ENCODE peak calls at places on chromosomes 16 and 17, in eight cellular contexts. One of them, this sample, is unnamed.

GRCh38 chr17:77437017-77437416 is 296.2 kb downstream of the SEC14L1 start:
- DNase-seq in GM23338: no peak
- DNase-seq in activated B cell treated with CpG ODN at 0.5 μM for 24 hours: no peak
- DNase-seq in HFFc6: no peak
- DNase-seq in A549: no peak
- DNase-seq in body of pancreas: no peak
- DNase-seq in endodermal cell: no peak
- DNase-seq in keratinocyte: no peak
- DNase-seq in this sample: no peak

GRCh38 chr16:9141813-9142212 is 50.4 kb downstream of the HAPSTR1 start:
- DNase-seq in GM23338: no peak
- DNase-seq in activated B cell treated with CpG ODN at 0.5 μM for 24 hours: no peak
- DNase-seq in HFFc6: no peak
- DNase-seq in A549: no peak
- DNase-seq in body of pancreas: no peak
- DNase-seq in endodermal cell: peak
- DNase-seq in keratinocyte: no peak
- DNase-seq in this sample: no peak

GRCh38 chr16:63473710-63474109 is 1437.5 kb upstream of the CDH8 start:
- DNase-seq in GM23338: no peak
- DNase-seq in activated B cell treated with CpG ODN at 0.5 μM for 24 hours: no peak
- DNase-seq in HFFc6: no peak
- DNase-seq in A549: no peak
- DNase-seq in body of pancreas: no peak
- DNase-seq in endodermal cell: no peak
- DNase-seq in keratinocyte: no peak
- DNase-seq in this sample: no peak

GRCh38 chr17:57551321-57552079 is 193.6 kb downstream of the CCDC182 start:
- DNase-seq in GM23338: no peak
- DNase-seq in activated B cell treated with CpG ODN at 0.5 μM for 24 hours: peak
- DNase-seq in HFFc6: no peak
- DNase-seq in A549: no peak
- DNase-seq in body of pancreas: no peak
- DNase-seq in endodermal cell: peak
- DNase-seq in keratinocyte: no peak
- DNase-seq in this sample: no peak

GRCh38 chr17:69551212-69552010 is 136.9 kb downstream of the MAP2K6 start:
- DNase-seq in GM23338: no peak
- DNase-seq in activated B cell treated with CpG ODN at 0.5 μM for 24 hours: no peak
- DNase-seq in HFFc6: no peak
- DNase-seq in A549: no peak
- DNase-seq in body of pancreas: no peak
- DNase-seq in endodermal cell: no peak
- DNase-seq in keratinocyte: no peak
- DNase-seq in this sample: no peak

GRCh38 chr16:317583-317982 is 34.6 kb downstream of the PDIA2 start:
- DNase-seq in GM23338: no peak
- DNase-seq in activated B cell treated with CpG ODN at 0.5 μM for 24 hours: no peak
- DNase-seq in HFFc6: no peak
- DNase-seq in A549: no peak
- DNase-seq in body of pancreas: no peak
- DNase-seq in endodermal cell: no peak
- DNase-seq in keratinocyte: no peak
- DNase-seq in this sample: no peak

GRCh38 chr17:70527364-70527888 is 358.1 kb downstream of the KCNJ2 start:
- DNase-seq in GM23338: no peak
- DNase-seq in activated B cell treated with CpG ODN at 0.5 μM for 24 hours: no peak
- DNase-seq in HFFc6: no peak
- DNase-seq in A549: no peak
- DNase-seq in body of pancreas: no peak
- DNase-seq in endodermal cell: no peak
- DNase-seq in keratinocyte: no peak
- DNase-seq in this sample: no peak

GRCh38 chr17:75610103-75610984 is 22.7 kb downstream of the MYO15B start:
- DNase-seq in GM23338: no peak
- DNase-seq in activated B cell treated with CpG ODN at 0.5 μM for 24 hours: no peak
- DNase-seq in HFFc6: no peak
- DNase-seq in A549: peak
- DNase-seq in body of pancreas: no peak
- DNase-seq in endodermal cell: no peak
- DNase-seq in keratinocyte: no peak
- DNase-seq in this sample: no peak

GRCh38 chr17:27333410-27333980 is 39.6 kb downstream of the WSB1 start:
- DNase-seq in GM23338: no peak
- DNase-seq in activated B cell treated with CpG ODN at 0.5 μM for 24 hours: no peak
- DNase-seq in HFFc6: no peak
- DNase-seq in A549: no peak
- DNase-seq in body of pancreas: peak
- DNase-seq in endodermal cell: no peak
- DNase-seq in keratinocyte: no peak
- DNase-seq in this sample: no peak

GRCh38 chr17:62791235-62792121 is 16.6 kb downstream of the MARCHF10 start:
- DNase-seq in GM23338: no peak
- DNase-seq in activated B cell treated with CpG ODN at 0.5 μM for 24 hours: no peak
- DNase-seq in HFFc6: peak
- DNase-seq in A549: peak
- DNase-seq in body of pancreas: no peak
- DNase-seq in endodermal cell: peak
- DNase-seq in keratinocyte: no peak
- DNase-seq in this sample: no peak

GRCh38 chr17:79835953-79836951 is 3.0 kb downstream of the CBX4 start:
- DNase-seq in GM23338: peak
- DNase-seq in activated B cell treated with CpG ODN at 0.5 μM for 24 hours: no peak
- DNase-seq in HFFc6: no peak
- DNase-seq in A549: no peak
- DNase-seq in body of pancreas: peak
- DNase-seq in endodermal cell: peak
- DNase-seq in keratinocyte: no peak
- DNase-seq in this sample: peak

GRCh38 chr16:83779881-83780280 is 27.9 kb upstream of the HSBP1 start:
- DNase-seq in GM23338: no peak
- DNase-seq in activated B cell treated with CpG ODN at 0.5 μM for 24 hours: no peak
- DNase-seq in HFFc6: no peak
- DNase-seq in A549: no peak
- DNase-seq in body of pancreas: no peak
- DNase-seq in endodermal cell: no peak
- DNase-seq in keratinocyte: no peak
- DNase-seq in this sample: no peak

GRCh38 chr17:7403043-7403901 is 625 bp downstream of the TMEM256 start:
- DNase-seq in GM23338: peak
- DNase-seq in activated B cell treated with CpG ODN at 0.5 μM for 24 hours: no peak
- DNase-seq in HFFc6: no peak
- DNase-seq in A549: peak
- DNase-seq in body of pancreas: peak
- DNase-seq in endodermal cell: no peak
- DNase-seq in keratinocyte: no peak
- DNase-seq in this sample: no peak

GRCh38 chr17:76529224-76529642 is 8.3 kb downstream of the CYGB start:
- DNase-seq in GM23338: no peak
- DNase-seq in activated B cell treated with CpG ODN at 0.5 μM for 24 hours: no peak
- DNase-seq in HFFc6: peak
- DNase-seq in A549: no peak
- DNase-seq in body of pancreas: no peak
- DNase-seq in endodermal cell: no peak
- DNase-seq in keratinocyte: no peak
- DNase-seq in this sample: peak

GRCh38 chr16:85010446-85010930 is 847 bp downstream of the ZDHHC7 start:
- DNase-seq in GM23338: no peak
- DNase-seq in activated B cell treated with CpG ODN at 0.5 μM for 24 hours: no peak
- DNase-seq in HFFc6: no peak
- DNase-seq in A549: no peak
- DNase-seq in body of pancreas: no peak
- DNase-seq in endodermal cell: no peak
- DNase-seq in keratinocyte: no peak
- DNase-seq in this sample: no peak

GRCh38 chr16:85014311-85014710 is 3.0 kb upstream of the ZDHHC7 start:
- DNase-seq in GM23338: no peak
- DNase-seq in activated B cell treated with CpG ODN at 0.5 μM for 24 hours: no peak
- DNase-seq in HFFc6: no peak
- DNase-seq in A549: no peak
- DNase-seq in body of pancreas: no peak
- DNase-seq in endodermal cell: no peak
- DNase-seq in keratinocyte: no peak
- DNase-seq in this sample: no peak

GRCh38 chr16:85008267-85008666 is 3.1 kb downstream of the ZDHHC7 start:
- DNase-seq in GM23338: no peak
- DNase-seq in activated B cell treated with CpG ODN at 0.5 μM for 24 hours: no peak
- DNase-seq in HFFc6: no peak
- DNase-seq in A549: no peak
- DNase-seq in body of pancreas: no peak
- DNase-seq in endodermal cell: no peak
- DNase-seq in keratinocyte: no peak
- DNase-seq in this sample: no peak

GRCh38 chr16:85011846-85012284 is 530 bp upstream of the ZDHHC7 start:
- DNase-seq in GM23338: no peak
- DNase-seq in activated B cell treated with CpG ODN at 0.5 μM for 24 hours: no peak
- DNase-seq in HFFc6: no peak
- DNase-seq in A549: no peak
- DNase-seq in body of pancreas: no peak
- DNase-seq in endodermal cell: no peak
- DNase-seq in keratinocyte: no peak
- DNase-seq in this sample: no peak

GRCh38 chr16:85010931-85011845 is at the start of gene ZDHHC7:
- DNase-seq in GM23338: peak
- DNase-seq in activated B cell treated with CpG ODN at 0.5 μM for 24 hours: peak
- DNase-seq in HFFc6: peak
- DNase-seq in A549: peak
- DNase-seq in body of pancreas: peak
- DNase-seq in endodermal cell: peak
- DNase-seq in keratinocyte: no peak
- DNase-seq in this sample: peak
- TF ChIP-seq CTCF in GM23338: no peak
- TF ChIP-seq CTCF in activated B cell treated with CpG ODN at 0.5 μM for 24 hours: no peak
- TF ChIP-seq CTCF in HFFc6: no peak
- TF ChIP-seq CTCF in A549: no peak
- TF ChIP-seq CTCF in body of pancreas: peak
- TF ChIP-seq CTCF in endodermal cell: peak
- TF ChIP-seq CTCF in keratinocyte: peak
- TF ChIP-seq CTCF in this sample: no peak

DNA sequence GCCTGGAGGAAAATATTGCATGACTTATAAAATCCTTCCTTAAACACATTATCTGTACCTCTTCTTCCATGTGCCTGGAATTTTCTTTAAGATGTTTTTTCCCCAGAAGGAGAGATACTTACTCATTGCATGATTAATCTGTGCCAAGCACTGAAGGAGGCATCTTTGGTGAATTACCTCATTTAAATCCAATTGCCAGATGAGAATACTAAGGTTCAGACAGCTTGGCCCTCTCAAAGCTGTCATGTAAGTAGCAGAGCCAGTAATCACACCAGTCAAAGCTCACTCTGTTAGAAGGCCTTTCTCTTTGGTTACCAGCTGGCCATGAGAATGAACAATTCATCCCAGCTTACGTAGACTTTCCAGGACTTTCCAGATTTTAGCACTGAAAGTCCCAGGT is 119.7 kb downstream of the COPRS start:
- DNase-seq in GM23338: no peak
- DNase-seq in activated B cell treated with CpG ODN at 0.5 μM for 24 hours: no peak
- DNase-seq in HFFc6: peak
- DNase-seq in A549: no peak
- DNase-seq in body of pancreas: no peak
- DNase-seq in endodermal cell: no peak
- DNase-seq in keratinocyte: no peak
- DNase-seq in this sample: no peak
- TF ChIP-seq CTCF in GM23338: no peak
- TF ChIP-seq CTCF in activated B cell treated with CpG ODN at 0.5 μM for 24 hours: no peak
- TF ChIP-seq CTCF in HFFc6: no peak
- TF ChIP-seq CTCF in A549: no peak
- TF ChIP-seq CTCF in body of pancreas: no peak
- TF ChIP-seq CTCF in endodermal cell: no peak
- TF ChIP-seq CTCF in keratinocyte: no peak
- TF ChIP-seq CTCF in this sample: no peak

GRCh38 chr17:19507673-19508326 is 25.9 kb upstream of the SLC47A1 start:
- DNase-seq in GM23338: peak
- DNase-seq in activated B cell treated with CpG ODN at 0.5 μM for 24 hours: peak
- DNase-seq in HFFc6: peak
- DNase-seq in A549: peak
- DNase-seq in body of pancreas: peak
- DNase-seq in endodermal cell: peak
- DNase-seq in keratinocyte: peak
- DNase-seq in this sample: peak
- TF ChIP-seq CTCF in GM23338: no peak
- TF ChIP-seq CTCF in activated B cell treated with CpG ODN at 0.5 μM for 24 hours: no peak
- TF ChIP-seq CTCF in HFFc6: no peak
- TF ChIP-seq CTCF in A549: no peak
- TF ChIP-seq CTCF in body of pancreas: no peak
- TF ChIP-seq CTCF in endodermal cell: no peak
- TF ChIP-seq CTCF in keratinocyte: no peak
- TF ChIP-seq CTCF in this sample: no peak

GRCh38 chr17:29617125-29617480 is 5.6 kb downstream of the CORO6 start:
- DNase-seq in GM23338: peak
- DNase-seq in activated B cell treated with CpG ODN at 0.5 μM for 24 hours: peak
- DNase-seq in HFFc6: peak
- DNase-seq in A549: peak
- DNase-seq in body of pancreas: peak
- DNase-seq in endodermal cell: peak
- DNase-seq in keratinocyte: no peak
- DNase-seq in this sample: peak

GRCh38 chr17:29620271-29620670 is 2.4 kb downstream of the CORO6 start:
- DNase-seq in GM23338: peak
- DNase-seq in activated B cell treated with CpG ODN at 0.5 μM for 24 hours: no peak
- DNase-seq in HFFc6: peak
- DNase-seq in A549: peak
- DNase-seq in body of pancreas: no peak
- DNase-seq in endodermal cell: peak
- DNase-seq in keratinocyte: no peak
- DNase-seq in this sample: no peak

GRCh38 chr17:29617481-29618271 is 5.0 kb downstream of the CORO6 start:
- DNase-seq in GM23338: peak
- DNase-seq in activated B cell treated with CpG ODN at 0.5 μM for 24 hours: peak
- DNase-seq in HFFc6: no peak
- DNase-seq in A549: peak
- DNase-seq in body of pancreas: peak
- DNase-seq in endodermal cell: peak
- DNase-seq in keratinocyte: no peak
- DNase-seq in this sample: peak

GRCh38 chr17:29619251-29619650 is 3.5 kb downstream of the CORO6 start:
- DNase-seq in GM23338: peak
- DNase-seq in activated B cell treated with CpG ODN at 0.5 μM for 24 hours: no peak
- DNase-seq in HFFc6: peak
- DNase-seq in A549: no peak
- DNase-seq in body of pancreas: no peak
- DNase-seq in endodermal cell: peak
- DNase-seq in keratinocyte: no peak
- DNase-seq in this sample: no peak

GRCh38 chr17:29618272-29619065 is 4.2 kb downstream of the CORO6 start:
- DNase-seq in GM23338: peak
- DNase-seq in activated B cell treated with CpG ODN at 0.5 μM for 24 hours: no peak
- DNase-seq in HFFc6: no peak
- DNase-seq in A549: no peak
- DNase-seq in body of pancreas: no peak
- DNase-seq in endodermal cell: no peak
- DNase-seq in keratinocyte: no peak
- DNase-seq in this sample: no peak
- TF ChIP-seq CTCF in GM23338: no peak
- TF ChIP-seq CTCF in activated B cell treated with CpG ODN at 0.5 μM for 24 hours: no peak
- TF ChIP-seq CTCF in HFFc6: no peak
- TF ChIP-seq CTCF in A549: peak
- TF ChIP-seq CTCF in body of pancreas: no peak
- TF ChIP-seq CTCF in endodermal cell: peak
- TF ChIP-seq CTCF in keratinocyte: no peak
- TF ChIP-seq CTCF in this sample: no peak

This sample was measured in prostate gland.